ENCODE peak calls at places on chromosome 9, in four cellular contexts. Y is PC-3, O is HCT116, L is GM23248. W is an unnamed sample.

GRCh38 chr9:76162109-76162730 is 232.0 kb downstream of the RFK start:
- DNase-seq in Y (no peak), O (no peak), L (no peak), W (no peak)

GRCh38 chr9:136551401-136552116 is 5.7 kb upstream of the NOTCH1 start:
- DNase-seq in Y (peak; percentile 68), O (no peak), L (peak; percentile 89), W (no peak)

GRCh38 chr9:69023650-69024049 is 9.7 kb upstream of the PRKACG start:
- DNase-seq in Y (peak; percentile 14), O (no peak), L (no peak), W (no peak)

GRCh38 chr9:132503116-132503515 is 79.3 kb upstream of the BARHL1 start:
- DNase-seq in Y (no peak), O (no peak), L (no peak), W (no peak)

GRCh38 chr9:118987167-118987566 is 382.1 kb downstream of the BRINP1 start:
- DNase-seq in Y (no peak), O (no peak), L (no peak), W (no peak)

GRCh38 chr9:97387504-97387886 is 24.4 kb upstream of the TDRD7 start:
- DNase-seq in Y (no peak), O (no peak), L (no peak), W (no peak)

GRCh38 chr9:107504585-107505455 is 15.3 kb upstream of the KLF4 start:
- DNase-seq in Y (peak; percentile 92), O (no peak), L (peak; percentile 97), W (no peak)

GRCh38 chr9:18240213-18240612 is 233.7 kb upstream of the ADAMTSL1 start:
- DNase-seq in Y (no peak), O (no peak), L (no peak), W (no peak)

GRCh38 chr9:75788006-75788634 is 102.4 kb upstream of the PCSK5 start:
- DNase-seq in Y (no peak), O (no peak), L (peak; percentile 16), W (no peak)

GRCh38 chr9:95721132-95721531 is 154.4 kb upstream of the ERCC6L2 start:
- DNase-seq in Y (peak; percentile 62), O (no peak), L (no peak), W (no peak)

GRCh38 chr9:99173570-99174504 is 47.9 kb downstream of the ALG2 start:
- DNase-seq in Y (no peak), O (no peak), L (no peak), W (no peak)

GRCh38 chr9:116493183-116493582 is 193.9 kb upstream of the TRIM32 start:
- DNase-seq in Y (no peak), O (no peak), L (peak; percentile 24), W (no peak)

GRCh38 chr9:22097712-22098111 is 88.6 kb upstream of the CDKN2B start:
- DNase-seq in Y (peak; percentile 30), O (no peak), L (peak; percentile 86), W (no peak)

GRCh38 chr9:136721339-136722092 is 9.1 kb downstream of the DIPK1B start:
- DNase-seq in Y (peak; percentile 12), O (no peak), L (peak; percentile 95), W (peak; percentile 60)

GRCh38 chr9:129999123-129999510 is 43.9 kb downstream of the FNBP1 start:
- DNase-seq in Y (no peak), O (no peak), L (peak; percentile 46), W (no peak)

GRCh38 chr9:98929096-98929495 is 14.6 kb upstream of the COL15A1 start:
- DNase-seq in Y (no peak), O (no peak), L (no peak), W (no peak)

GRCh38 chr9:129962376-129962765 is 80.6 kb downstream of the FNBP1 start:
- DNase-seq in Y (no peak), O (no peak), L (no peak), W (no peak)

GRCh38 chr9:133067813-133068212 is 6.0 kb downstream of the CEL start:
- DNase-seq in Y (peak; percentile 24), O (no peak), L (no peak), W (no peak)

GRCh38 chr9:68690088-68690487 is 15.0 kb upstream of the PIP5K1B start:
- DNase-seq in Y (no peak), O (no peak), L (no peak), W (no peak)

GRCh38 chr9:133246507-133247390 is 28.3 kb downstream of the ABO start:
- DNase-seq in Y (no peak), O (no peak), L (no peak), W (no peak)

GRCh38 chr9:78644359-78644758 is 347.4 kb downstream of the PSAT1 start:
- DNase-seq in Y (no peak), O (no peak), L (peak; percentile 38), W (no peak)

GRCh38 chr9:27353405-27354229 is 56.7 kb upstream of the EQTN start:
- DNase-seq in Y (no peak), O (no peak), L (peak; percentile 39), W (peak; percentile 61)

GRCh38 chr9:126112135-126112720 is 214.4 kb upstream of the MVB12B start:
- DNase-seq in Y (no peak), O (no peak), L (no peak), W (no peak)

GRCh38 chr9:10272830-10273229 is 340.0 kb downstream of the PTPRD start:
- DNase-seq in Y (no peak), O (no peak), L (no peak), W (no peak)

GRCh38 chr9:88388203-88388885 is at the start of gene SPIN1:
- DNase-seq in Y (peak; percentile 76), O (peak; percentile 35), L (peak; percentile 92), W (peak; percentile 93)

GRCh38 chr9:69469136-69469535 is 144.1 kb downstream of the ENTREP1 start:
- DNase-seq in Y (no peak), O (no peak), L (no peak), W (no peak)

GRCh38 chr9:125986966-125987365 is 239.8 kb downstream of the PBX3 start:
- DNase-seq in Y (no peak), O (no peak), L (no peak), W (no peak)

GRCh38 chr9:136326777-136327312 is 494 bp upstream of the GPSM1 start:
- DNase-seq in Y (no peak), O (no peak), L (peak; percentile 29), W (no peak)

GRCh38 chr9:72633966-72634365 is 112.6 kb downstream of the TMC1 start:
- DNase-seq in Y (peak; percentile 13), O (peak; percentile 15), L (peak; percentile 91), W (no peak)

GRCh38 chr9:132094314-132094791 is 14.7 kb upstream of the MED27 start:
- DNase-seq in Y (peak; percentile 79), O (no peak), L (peak; percentile 65), W (peak; percentile 33)

GRCh38 chr9:108269421-108269820 is 586.4 kb downstream of the ACTL7B start:
- DNase-seq in Y (no peak), O (no peak), L (no peak), W (no peak)

GRCh38 chr9:27743490-27743889 is 170.2 kb upstream of the C9orf72 start:
- DNase-seq in Y (no peak), O (no peak), L (no peak), W (no peak)

GRCh38 chr9:70411141-70411929 is 3.1 kb downstream of the KLF9 start:
- DNase-seq in Y (no peak), O (no peak), L (peak; percentile 89), W (no peak)

GRCh38 chr9:13823021-13823420 is 490.9 kb downstream of the NFIB start:
- DNase-seq in Y (no peak), O (no peak), L (peak; percentile 64), W (no peak)

GRCh38 chr9:82893549-82893948 is 169.4 kb downstream of the RASEF start:
- DNase-seq in Y (no peak), O (no peak), L (no peak), W (no peak)
- H3K9me2 ChIP-seq in Y (no peaks in the 10 kb centered on the region), O (no peaks in the 10 kb centered on the region), L (no peaks in the 10 kb centered on the region), W (no peaks in the 10 kb centered on the region)

GRCh38 chr9:128554155-128554862 is 1.9 kb downstream of the SPTAN1 start:
- DNase-seq in Y (peak; percentile 81), O (peak; percentile 35), L (peak; percentile 97), W (peak; percentile 81)
- H3K9ac ChIP-seq in Y (peak overlapping the region; percentile 79), O (peak overlapping the region; percentile 83), L (peak overlapping the region; percentile 94), W (peak overlapping the region; percentile 70)

GRCh38 chr9:91417602-91418218 is 5.9 kb downstream of the NFIL3 start:
- DNase-seq in Y (no peak), O (no peak), L (peak; percentile 20), W (no peak)
- H3K9me2 ChIP-seq in Y (no peaks in the 10 kb centered on the region), O (no peaks in the 10 kb centered on the region), L (no peaks in the 10 kb centered on the region), W (no peaks in the 10 kb centered on the region)

GRCh38 chr9:35972093-35972492 is 14.1 kb upstream of the OR2S2 start:
- DNase-seq in Y (no peak), O (no peak), L (no peak), W (no peak)

GRCh38 chr9:35974800-35975199 is 16.8 kb upstream of the OR2S2 start:
- DNase-seq in Y (no peak), O (no peak), L (no peak), W (no peak)

GRCh38 chr9:35978792-35979191 is 20.8 kb upstream of the OR2S2 start:
- DNase-seq in Y (no peak), O (no peak), L (no peak), W (no peak)

GRCh38 chr9:35980289-35981011 is 22.5 kb upstream of the OR2S2 start:
- DNase-seq in Y (no peak), O (no peak), L (no peak), W (no peak)

GRCh38 chr9:35976726-35977125 is 18.8 kb upstream of the OR2S2 start:
- DNase-seq in Y (no peak), O (no peak), L (no peak), W (no peak)
- H3K9ac ChIP-seq in Y (no peak overlapping the region), O (no peak overlapping the region), L (no peak overlapping the region), W (no peak overlapping the region)

GRCh38 chr9:33861917-33862453 is 45.0 kb downstream of the UBE2R2 start:
- DNase-seq in Y (no peak), O (no peak), L (no peak), W (no peak)

GRCh38 chr9:33858346-33858869 is 41.4 kb downstream of the UBE2R2 start:
- DNase-seq in Y (peak; percentile 26), O (no peak), L (peak; percentile 45), W (no peak)

GRCh38 chr9:33856247-33856646 is 39.3 kb downstream of the UBE2R2 start:
- DNase-seq in Y (no peak), O (no peak), L (no peak), W (no peak)

DNA sequence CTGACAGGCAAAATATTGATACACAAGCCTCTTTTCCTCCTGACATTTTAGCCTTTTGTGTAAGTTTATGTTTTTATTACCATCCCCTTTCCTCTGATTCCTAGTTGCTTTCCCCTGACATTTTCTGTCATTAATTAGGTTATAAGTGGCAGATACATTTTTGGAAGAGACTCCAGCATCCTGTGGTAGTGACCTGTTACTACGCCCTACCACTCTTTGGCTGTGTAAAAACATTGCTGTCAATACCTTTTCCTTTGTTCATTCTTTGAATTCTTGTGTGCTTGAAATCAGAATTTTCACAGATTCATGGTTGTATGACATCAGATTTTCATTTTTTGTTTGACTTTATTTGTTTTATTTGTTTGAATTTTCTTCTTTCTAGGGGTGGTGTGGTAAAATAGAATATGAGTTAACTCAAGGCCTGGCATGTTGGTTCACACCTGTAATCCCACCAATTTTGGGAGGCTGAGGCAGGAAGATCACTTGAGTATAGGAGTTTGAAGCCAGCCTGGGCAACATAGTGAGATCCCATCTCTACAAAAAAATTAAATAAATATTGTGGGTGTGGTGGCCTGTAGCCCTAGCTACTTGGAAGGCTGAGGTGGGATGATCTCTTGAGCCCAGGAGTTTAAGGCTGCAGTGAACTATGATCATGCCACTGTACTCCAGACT is 43.4 kb downstream of the UBE2R2 start:
- DNase-seq in Y (no peak), O (no peak), L (peak; percentile 21), W (no peak)
- H3K9me2 ChIP-seq in Y (no peaks in the 10 kb centered on the region), O (no peaks in the 10 kb centered on the region), L (no peaks in the 10 kb centered on the region), W (no peaks in the 10 kb centered on the region)